ENCODE peak calls at places on chromosome 11, in ten cellular contexts. M is fibroblast of mammary gland; P is cardiac fibroblast; O is colonic mucosa; K is endodermal cell; G is AG04450; Q is GM23338; S is pancreas; X is CD8-positive, alpha-beta T cell; C is fibroblast of lung. U is an unnamed sample.

GRCh38 chr11:121347094-121347493 is 54.5 kb downstream of the SC5D start:
- DNase-seq in M (no peak), P (no peak), O (no peak), K (no peak), G (no peak), Q (no peak), S (no peak), X (no peak), C (no peak), U (no peak)

GRCh38 chr11:75313457-75314272 is 37.8 kb downstream of the ARRB1 start:
- DNase-seq in M (peak; percentile 86), P (peak; percentile 84), O (peak; percentile 62), K (peak; percentile 74), G (no peak), Q (no peak), S (no peak), X (no peak), C (peak; percentile 55), U (no peak)

GRCh38 chr11:91796999-91797398 is 427.6 kb upstream of the FAT3 start:
- DNase-seq in M (no peak), P (no peak), O (no peak), K (no peak), G (no peak), Q (no peak), S (no peak), X (no peak), C (peak; percentile 38), U (no peak)

GRCh38 chr11:124793466-124794278 is 6.5 kb downstream of the MSANTD2 start:
- DNase-seq in M (peak; percentile 62), P (peak; percentile 67), O (peak; percentile 54), K (no peak), G (no peak), Q (peak; percentile 90), S (peak; percentile 13), X (no peak), C (peak; percentile 35), U (peak; percentile 76)

GRCh38 chr11:90242894-90243416 is 20.1 kb upstream of the CHORDC1 start:
- DNase-seq in M (no peak), P (no peak), O (no peak), K (no peak), G (no peak), Q (no peak), S (no peak), X (no peak), C (no peak), U (no peak)

GRCh38 chr11:68012044-68012842 is 2.1 kb downstream of the ALDH3B1 start:
- DNase-seq in M (no peak), P (no peak), O (no peak), K (no peak), G (no peak), Q (no peak), S (no peak), X (no peak), C (no peak), U (no peak)

GRCh38 chr11:78000193-78000592 is 5.7 kb upstream of the INTS4 start:
- DNase-seq in M (peak; percentile 77), P (peak; percentile 87), O (peak; percentile 33), K (peak; percentile 86), G (peak; percentile 53), Q (peak; percentile 92), S (peak; percentile 64), X (no peak), C (peak; percentile 70), U (peak; percentile 71)

GRCh38 chr11:76234704-76235232 is 28.5 kb upstream of the WNT11 start:
- DNase-seq in M (peak; percentile 71), P (no peak), O (peak; percentile 51), K (no peak), G (no peak), Q (no peak), S (no peak), X (no peak), C (no peak), U (peak; percentile 65)

GRCh38 chr11:92707173-92707619 is 262.3 kb upstream of the MTNR1B start:
- DNase-seq in M (no peak), P (no peak), O (no peak), K (no peak), G (no peak), Q (no peak), S (no peak), X (no peak), C (no peak), U (no peak)

GRCh38 chr11:16942342-16942741 is 71.9 kb downstream of the PLEKHA7 start:
- DNase-seq in M (no peak), P (no peak), O (no peak), K (no peak), G (no peak), Q (no peak), S (no peak), X (no peak), C (no peak), U (no peak)

GRCh38 chr11:16942917-16943316 is 71.3 kb downstream of the PLEKHA7 start:
- DNase-seq in M (no peak), P (no peak), O (no peak), K (no peak), G (no peak), Q (no peak), S (no peak), X (no peak), C (no peak), U (no peak)

GRCh38 chr11:16941935-16942334 is 72.3 kb downstream of the PLEKHA7 start:
- DNase-seq in M (no peak), P (no peak), O (no peak), K (no peak), G (no peak), Q (no peak), S (no peak), X (no peak), C (no peak), U (no peak)

GRCh38 chr11:16945671-16946469 is 68.3 kb downstream of the PLEKHA7 start:
- DNase-seq in M (peak; percentile 57), P (peak; percentile 67), O (peak; percentile 72), K (peak; percentile 82), G (no peak), Q (peak; percentile 69), S (peak; percentile 61), X (no peak), C (peak; percentile 46), U (peak; percentile 89)

GRCh38 chr11:16946477-16947282 is 67.5 kb downstream of the PLEKHA7 start:
- DNase-seq in M (no peak), P (no peak), O (no peak), K (no peak), G (no peak), Q (peak; percentile 43), S (no peak), X (no peak), C (no peak), U (peak; percentile 73)
- H3K4me3 ChIP-seq in M (no peak overlapping the region), P (no peak overlapping the region), O (no peak overlapping the region), K (no peak overlapping the region), G (no peak overlapping the region), Q (no peak overlapping the region), S (no peak overlapping the region), X (no peak overlapping the region), C (no peak overlapping the region), U (peak overlapping the region; percentile 2)

GRCh38 chr11:41431784-41432183 is 27.7 kb downstream of the LRRC4C start:
- DNase-seq in M (no peak), P (no peak), O (no peak), K (peak; percentile 53), G (no peak), Q (peak; percentile 80), S (no peak), X (no peak), C (no peak), U (peak; percentile 31)
- TF ChIP-seq CTCF in M (peak; percentile 10), P (peak; percentile 26), O (no peak), K (peak; percentile 91), G (no peak), Q (peak; percentile 94), S (no peak), X (no peak), C (no peak), U (peak; percentile 43)

DNA sequence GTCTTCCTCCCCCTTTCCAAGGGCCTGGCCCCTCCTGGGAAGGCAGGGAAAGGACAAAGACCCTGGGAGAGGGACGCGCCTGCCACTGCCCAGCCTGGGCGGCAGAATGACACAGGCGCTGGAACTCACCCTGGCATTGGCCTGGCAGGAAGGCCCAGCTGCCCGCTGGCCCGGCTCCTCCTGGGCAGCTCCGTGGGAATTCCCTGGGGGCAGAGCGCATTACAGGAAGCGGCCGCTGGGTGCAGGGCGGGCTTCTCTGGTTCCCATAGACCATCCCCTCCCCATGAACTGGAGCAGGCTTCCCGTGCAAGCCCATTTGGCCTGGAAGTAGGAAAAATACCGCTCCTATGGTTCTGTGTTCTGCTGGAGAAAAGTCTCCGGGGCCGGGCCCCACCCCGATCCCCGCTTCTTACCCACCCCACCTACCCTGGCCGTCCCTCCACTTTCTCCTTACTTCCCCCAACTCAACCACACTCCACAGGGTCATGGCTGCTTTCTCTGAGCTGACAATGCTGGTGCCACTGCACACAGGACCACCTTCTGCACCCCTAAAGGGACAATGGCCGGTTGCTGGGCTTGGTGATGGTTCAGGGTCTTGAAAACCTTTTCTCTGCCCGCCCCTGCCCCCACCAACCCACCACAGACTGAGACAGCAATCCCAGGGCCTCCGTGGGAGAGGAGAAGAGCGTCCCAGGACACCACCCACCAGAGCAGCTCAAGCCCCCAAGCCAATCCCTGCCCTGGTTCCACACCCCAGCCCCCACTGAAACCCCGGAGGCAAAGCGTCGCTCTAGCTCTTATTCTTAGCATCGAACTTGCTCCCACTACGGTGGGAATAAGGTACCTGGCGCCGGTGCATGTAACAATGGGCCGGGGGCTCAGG is 58.9 kb downstream of the LINC01488 start:
- DNase-seq in M (no peak), P (no peak), O (no peak), K (peak; percentile 78), G (no peak), Q (peak; percentile 62), S (no peak), X (no peak), C (no peak), U (no peak)
- H3K4me3 ChIP-seq in M (no peak overlapping the region), P (no peak overlapping the region), O (no peak overlapping the region), K (no peak overlapping the region), G (no peak overlapping the region), Q (no peak overlapping the region), S (no peak overlapping the region), X (no peak overlapping the region), C (no peak overlapping the region), U (no peak overlapping the region)

DNA sequence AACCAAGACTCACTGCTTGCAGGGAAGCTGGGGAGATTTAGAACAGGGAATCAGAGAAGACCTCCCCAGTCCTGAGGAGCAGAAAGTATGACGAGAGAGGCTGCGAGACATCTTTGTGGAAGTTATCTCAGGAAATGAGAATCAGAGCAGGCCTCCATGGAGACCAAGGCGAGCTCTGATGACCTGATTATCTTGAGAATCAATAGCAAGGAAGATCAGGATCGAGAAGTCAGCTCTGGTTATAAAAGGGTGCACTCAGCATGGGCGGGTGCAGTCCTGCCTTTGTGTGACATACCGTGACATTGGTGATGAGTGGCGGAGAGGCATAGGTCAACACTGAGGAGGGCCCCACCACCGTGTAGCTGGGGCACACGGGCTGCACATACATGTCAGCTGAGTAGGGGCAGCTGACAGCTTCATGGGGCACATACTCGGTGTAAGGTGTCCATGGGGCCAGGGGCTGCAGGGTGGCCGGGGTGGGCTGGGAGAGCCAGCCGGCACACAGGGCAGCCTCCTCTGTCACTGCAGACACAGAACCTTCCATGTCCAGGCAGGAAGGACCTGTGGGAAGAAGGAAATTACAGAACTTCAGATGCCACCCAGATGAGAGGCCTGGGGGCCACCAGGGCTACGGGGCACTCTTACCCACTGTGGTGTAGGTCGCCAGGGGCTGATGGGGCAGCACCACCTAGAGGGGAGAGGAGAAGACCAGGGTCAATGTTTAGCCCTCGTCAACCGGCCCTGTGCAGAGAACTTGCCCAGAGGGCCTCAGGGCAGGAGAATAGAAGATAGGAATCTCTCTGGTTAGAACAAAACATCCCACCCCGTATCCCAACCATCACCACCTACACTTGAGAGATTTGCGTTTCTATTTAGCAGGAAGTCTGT is 21.7 kb downstream of the POU2AF1 start:
- DNase-seq in M (no peak), P (no peak), O (no peak), K (peak; percentile 60), G (no peak), Q (no peak), S (no peak), X (no peak), C (no peak), U (peak; percentile 14)
- TF ChIP-seq CTCF in M (no peak), P (no peak), O (no peak), K (peak; percentile 62), G (no peak), Q (no peak), S (no peak), X (no peak), C (no peak), U (no peak)